ENCODE peak calls at places on chromosomes 11 and 22, in seven cellular contexts. One of them, this sample, is unnamed.

GRCh38 chr22:29879738-29880137 is 3.2 kb upstream of the MTMR3 start:
- DNase-seq in NB4: peak
- DNase-seq in A549: peak
- DNase-seq in WTC11: no peak
- DNase-seq in K562: peak
- DNase-seq in HCT116: peak
- DNase-seq in endothelial cell of umbilical vein: no peak
- DNase-seq in this sample: no peak

GRCh38 chr22:17753401-17753989 is 20.8 kb downstream of the BID start:
- DNase-seq in A549: no peak
- DNase-seq in HCT116: no peak
- DNase-seq in NB4: peak
- DNase-seq in endothelial cell of umbilical vein: no peak
- DNase-seq in K562: no peak
- DNase-seq in WTC11: no peak
- DNase-seq in this sample: no peak

GRCh38 chr11:77299528-77299993 is 1.9 kb downstream of the GDPD4 start:
- DNase-seq in WTC11: no peak
- DNase-seq in HCT116: peak
- DNase-seq in endothelial cell of umbilical vein: no peak
- DNase-seq in K562: peak
- DNase-seq in A549: peak
- DNase-seq in NB4: no peak
- DNase-seq in this sample: peak

GRCh38 chr11:61725632-61726280 is 26.7 kb upstream of the MYRF start:
- DNase-seq in endothelial cell of umbilical vein: peak
- DNase-seq in K562: no peak
- DNase-seq in NB4: no peak
- DNase-seq in HCT116: no peak
- DNase-seq in A549: no peak
- DNase-seq in WTC11: no peak
- DNase-seq in this sample: no peak

GRCh38 chr11:10301656-10302293 is 3.1 kb upstream of the ADM start:
- DNase-seq in NB4: no peak
- DNase-seq in HCT116: no peak
- DNase-seq in A549: no peak
- DNase-seq in K562: no peak
- DNase-seq in WTC11: no peak
- DNase-seq in endothelial cell of umbilical vein: no peak
- DNase-seq in this sample: no peak

GRCh38 chr11:114563077-114563476 is 3.4 kb upstream of the NXPE1 start:
- DNase-seq in endothelial cell of umbilical vein: peak
- DNase-seq in HCT116: peak
- DNase-seq in WTC11: no peak
- DNase-seq in K562: no peak
- DNase-seq in NB4: no peak
- DNase-seq in A549: no peak
- DNase-seq in this sample: no peak

GRCh38 chr22:48703265-48703941 is 1124.3 kb downstream of the BRD1 start:
- DNase-seq in K562: no peak
- DNase-seq in endothelial cell of umbilical vein: no peak
- DNase-seq in A549: no peak
- DNase-seq in NB4: no peak
- DNase-seq in HCT116: no peak
- DNase-seq in WTC11: peak
- DNase-seq in this sample: no peak

GRCh38 chr11:34021977-34022735 is 29.4 kb upstream of the CAPRIN1 start:
- DNase-seq in A549: no peak
- DNase-seq in K562: no peak
- DNase-seq in NB4: no peak
- DNase-seq in endothelial cell of umbilical vein: no peak
- DNase-seq in HCT116: no peak
- DNase-seq in WTC11: no peak
- DNase-seq in this sample: no peak

GRCh38 chr11:17519486-17519885 is 24.7 kb downstream of the USH1C start:
- DNase-seq in HCT116: no peak
- DNase-seq in NB4: no peak
- DNase-seq in A549: no peak
- DNase-seq in WTC11: no peak
- DNase-seq in K562: no peak
- DNase-seq in endothelial cell of umbilical vein: no peak
- DNase-seq in this sample: no peak

GRCh38 chr11:44308256-44308922 is 1.6 kb downstream of the ALX4 start:
- DNase-seq in HCT116: no peak
- DNase-seq in endothelial cell of umbilical vein: no peak
- DNase-seq in NB4: no peak
- DNase-seq in K562: no peak
- DNase-seq in A549: no peak
- DNase-seq in WTC11: no peak
- DNase-seq in this sample: no peak

GRCh38 chr11:126637800-126638175 is 282.3 kb downstream of the ST3GAL4 start:
- DNase-seq in endothelial cell of umbilical vein: no peak
- DNase-seq in K562: no peak
- DNase-seq in HCT116: no peak
- DNase-seq in A549: no peak
- DNase-seq in NB4: no peak
- DNase-seq in WTC11: no peak
- DNase-seq in this sample: no peak

GRCh38 chr11:27717801-27718229 is 17.6 kb upstream of the BDNF start:
- DNase-seq in endothelial cell of umbilical vein: peak
- DNase-seq in NB4: no peak
- DNase-seq in HCT116: no peak
- DNase-seq in A549: no peak
- DNase-seq in WTC11: no peak
- DNase-seq in K562: no peak
- DNase-seq in this sample: no peak

GRCh38 chr22:19164425-19164824 is 14.1 kb downstream of the SLC25A1 start:
- DNase-seq in WTC11: no peak
- DNase-seq in NB4: no peak
- DNase-seq in A549: no peak
- DNase-seq in endothelial cell of umbilical vein: no peak
- DNase-seq in K562: no peak
- DNase-seq in HCT116: no peak
- DNase-seq in this sample: no peak

GRCh38 chr11:57499413-57499982 is 16.0 kb downstream of the SLC43A1 start:
- DNase-seq in A549: peak
- DNase-seq in HCT116: peak
- DNase-seq in endothelial cell of umbilical vein: peak
- DNase-seq in K562: peak
- DNase-seq in NB4: peak
- DNase-seq in WTC11: peak
- DNase-seq in this sample: peak

GRCh38 chr11:6855971-6856542 is 6.8 kb upstream of the OR10A2 start:
- DNase-seq in endothelial cell of umbilical vein: no peak
- DNase-seq in HCT116: no peak
- DNase-seq in K562: no peak
- DNase-seq in WTC11: no peak
- DNase-seq in A549: no peak
- DNase-seq in NB4: no peak
- DNase-seq in this sample: no peak

GRCh38 chr22:35380013-35380412 is 883 bp upstream of the HMOX1 start:
- DNase-seq in A549: no peak
- DNase-seq in HCT116: no peak
- DNase-seq in NB4: no peak
- DNase-seq in K562: no peak
- DNase-seq in endothelial cell of umbilical vein: peak
- DNase-seq in WTC11: no peak
- DNase-seq in this sample: no peak

GRCh38 chr11:109037856-109038780 is 373.2 kb downstream of the DDX10 start:
- DNase-seq in HCT116: no peak
- DNase-seq in endothelial cell of umbilical vein: peak
- DNase-seq in K562: no peak
- DNase-seq in WTC11: no peak
- DNase-seq in A549: no peak
- DNase-seq in NB4: no peak
- DNase-seq in this sample: no peak

GRCh38 chr11:71311928-71312510 is 59.6 kb upstream of the SHANK2 start:
- DNase-seq in HCT116: no peak
- DNase-seq in WTC11: no peak
- DNase-seq in NB4: no peak
- DNase-seq in K562: no peak
- DNase-seq in A549: no peak
- DNase-seq in endothelial cell of umbilical vein: no peak
- DNase-seq in this sample: no peak

GRCh38 chr22:46551321-46551720 is 13.9 kb upstream of the CELSR1 start:
- DNase-seq in A549: no peak
- DNase-seq in endothelial cell of umbilical vein: no peak
- DNase-seq in HCT116: no peak
- DNase-seq in WTC11: no peak
- DNase-seq in K562: no peak
- DNase-seq in NB4: no peak
- DNase-seq in this sample: no peak

DNA sequence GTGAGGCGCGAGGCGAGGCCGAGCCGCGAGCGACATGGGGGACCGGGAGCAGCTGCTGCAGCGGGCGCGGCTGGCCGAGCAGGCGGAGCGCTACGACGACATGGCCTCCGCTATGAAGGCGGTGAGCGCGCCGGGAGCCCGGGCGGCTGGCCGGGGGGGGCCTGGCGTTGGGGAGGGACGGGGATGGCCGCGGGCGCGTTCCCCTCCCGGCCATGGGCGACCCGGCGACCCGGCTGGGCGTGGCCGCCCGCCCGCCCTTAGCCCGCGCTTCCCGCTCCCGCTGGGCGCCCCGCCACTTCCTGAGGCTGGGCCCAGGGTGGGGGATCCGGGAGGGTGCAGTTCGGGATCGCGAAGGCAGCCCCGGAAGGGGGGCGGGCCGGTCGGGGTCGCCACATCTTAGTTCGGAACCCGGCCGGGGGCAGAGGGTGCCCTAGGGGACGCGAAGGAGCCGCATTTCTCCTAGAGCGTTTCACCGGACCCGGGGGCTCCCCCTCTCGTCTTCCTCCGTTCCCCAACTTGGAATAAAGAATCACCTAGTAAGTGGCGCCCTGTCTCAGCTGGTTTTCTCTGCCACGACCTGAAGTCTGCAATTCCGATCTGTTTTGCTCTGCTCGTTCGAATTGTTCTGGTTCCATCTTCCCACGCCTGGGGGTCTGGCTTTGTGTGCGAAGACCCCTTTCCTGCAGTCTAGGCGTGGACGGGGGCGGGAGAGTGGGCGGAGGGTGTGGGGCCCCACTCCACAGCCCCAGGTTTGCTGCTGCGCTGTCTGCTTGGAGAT is 554 bp downstream of the YWHAH start:
- DNase-seq in endothelial cell of umbilical vein: peak
- DNase-seq in K562: peak
- DNase-seq in WTC11: peak
- DNase-seq in NB4: peak
- DNase-seq in A549: peak
- DNase-seq in HCT116: no peak
- DNase-seq in this sample: no peak
- TF ChIP-seq MAX in endothelial cell of umbilical vein: no peak
- TF ChIP-seq MAX in K562: no peak
- TF ChIP-seq MAX in WTC11: no peak
- TF ChIP-seq MAX in NB4: no peak
- TF ChIP-seq MAX in A549: peak
- TF ChIP-seq MAX in HCT116: no peak
- TF ChIP-seq MAX in this sample: no peak

DNA sequence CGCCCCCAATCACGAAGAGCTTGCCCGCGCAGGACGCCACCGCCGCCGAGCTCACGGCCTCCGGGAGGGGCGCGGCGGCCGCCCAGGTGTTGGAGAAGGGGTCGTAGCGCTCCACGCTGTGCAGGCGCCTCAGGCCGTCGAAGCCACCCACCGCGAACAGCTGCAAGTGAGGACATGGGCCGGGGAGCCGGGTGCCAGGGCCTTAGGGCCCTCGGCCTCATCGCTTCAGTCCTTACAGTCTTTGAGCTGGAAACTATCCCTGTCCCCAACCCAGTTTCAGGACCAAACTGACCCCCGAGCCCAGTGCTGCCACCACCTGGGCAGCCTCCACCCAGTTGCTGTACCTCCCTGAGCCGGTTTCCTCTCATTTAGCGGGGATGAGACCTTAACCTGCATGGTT is 7.6 kb downstream of the KLHL35 start:
- DNase-seq in NB4: peak
- DNase-seq in HCT116: no peak
- DNase-seq in WTC11: peak
- DNase-seq in K562: peak
- DNase-seq in endothelial cell of umbilical vein: no peak
- DNase-seq in A549: peak
- DNase-seq in this sample: no peak
- TF ChIP-seq MAX in NB4: no peak
- TF ChIP-seq MAX in HCT116: no peak
- TF ChIP-seq MAX in WTC11: peak
- TF ChIP-seq MAX in K562: no peak
- TF ChIP-seq MAX in endothelial cell of umbilical vein: no peak
- TF ChIP-seq MAX in A549: no peak
- TF ChIP-seq MAX in this sample: no peak

DNA sequence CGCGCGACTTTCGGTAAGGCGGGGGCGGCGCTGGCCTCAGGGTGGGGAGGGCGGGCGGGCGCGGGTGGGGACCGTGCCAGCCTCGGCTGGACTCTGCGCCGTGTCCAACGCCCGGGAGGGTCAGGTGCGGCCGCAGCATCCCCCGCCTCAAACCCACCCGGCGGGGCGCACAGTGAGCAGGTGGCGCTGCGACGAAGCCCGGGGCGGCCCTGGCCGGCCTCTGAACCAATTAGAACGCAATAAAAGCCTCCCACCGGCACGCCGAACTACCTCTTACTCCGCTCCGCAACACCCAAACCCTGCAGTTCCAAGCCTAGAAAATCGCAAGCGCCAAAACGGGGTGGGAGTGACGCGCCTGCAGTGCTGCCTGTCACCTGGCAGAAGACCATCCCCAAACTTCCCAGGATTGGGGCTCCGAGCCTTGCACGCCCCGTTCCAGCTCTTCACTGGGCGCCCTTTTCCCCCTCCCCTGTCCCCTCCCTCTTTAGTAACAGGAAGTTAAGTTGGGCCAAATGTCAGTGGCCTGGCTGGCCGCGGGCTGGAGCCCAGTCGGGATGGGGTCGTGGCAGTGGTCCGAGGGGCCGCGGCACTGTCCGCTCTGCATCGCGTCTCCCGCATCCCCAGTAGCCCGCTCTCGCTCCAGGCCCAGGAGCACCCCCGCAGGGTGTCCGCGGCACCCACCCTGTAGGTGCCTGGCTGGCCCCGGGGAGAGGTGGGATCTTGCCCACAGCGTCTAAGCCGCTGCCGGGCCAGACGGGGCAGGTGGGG is 508 bp downstream of the MICAL2 start:
- DNase-seq in WTC11: peak
- DNase-seq in HCT116: no peak
- DNase-seq in NB4: peak
- DNase-seq in A549: no peak
- DNase-seq in K562: no peak
- DNase-seq in endothelial cell of umbilical vein: no peak
- DNase-seq in this sample: no peak
- TF ChIP-seq MAX in WTC11: no peak
- TF ChIP-seq MAX in HCT116: no peak
- TF ChIP-seq MAX in NB4: no peak
- TF ChIP-seq MAX in A549: no peak
- TF ChIP-seq MAX in K562: no peak
- TF ChIP-seq MAX in endothelial cell of umbilical vein: no peak
- TF ChIP-seq MAX in this sample: no peak

DNA sequence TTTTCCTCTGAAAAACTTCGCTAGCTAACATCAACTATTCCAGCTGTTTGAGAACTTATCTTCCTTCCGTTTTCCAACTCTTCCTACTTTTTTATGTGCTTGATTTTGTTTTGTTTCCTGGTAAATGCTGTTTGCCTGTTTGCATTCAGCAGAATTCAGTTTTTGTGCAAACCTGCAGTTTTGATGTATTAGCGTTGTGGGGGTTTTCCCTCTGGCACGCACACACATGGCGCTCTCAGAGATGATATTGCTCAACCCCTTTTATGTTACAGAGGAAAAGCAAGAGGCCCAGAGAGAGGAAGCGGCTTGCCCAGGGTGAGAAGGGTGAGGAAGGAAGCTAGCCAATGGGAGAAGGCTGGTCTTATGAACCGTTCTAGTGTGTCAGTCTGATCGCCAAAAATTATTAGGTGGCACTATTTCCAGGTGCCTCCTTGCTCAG is 706 bp upstream of the CTSC start:
- DNase-seq in endothelial cell of umbilical vein: peak
- DNase-seq in WTC11: no peak
- DNase-seq in K562: peak
- DNase-seq in NB4: peak
- DNase-seq in HCT116: no peak
- DNase-seq in A549: peak
- DNase-seq in this sample: peak
- TF ChIP-seq MAX in endothelial cell of umbilical vein: no peak
- TF ChIP-seq MAX in WTC11: no peak
- TF ChIP-seq MAX in K562: no peak
- TF ChIP-seq MAX in NB4: peak
- TF ChIP-seq MAX in HCT116: no peak
- TF ChIP-seq MAX in A549: peak
- TF ChIP-seq MAX in this sample: peak

This sample was measured in HepG2.